ENCODE peak calls at places on chromosomes 13 and 19, in four cellular contexts. H is endodermal cell, Y is A673, T is brain microvascular endothelial cell. S is an unnamed sample. For H3K36me3, the result is how much of the 10 kb centered on the place peaks cover.

GRCh38 chr13:51590966-51591627 is 6.8 kb downstream of the WDFY2 start:
- DNase-seq in Y (peak), H (no peak), T (peak), S (peak)

GRCh38 chr19:24033962-24034342 is 53.0 kb upstream of the ZNF254 start:
- DNase-seq in Y (peak), H (no peak), T (peak), S (peak)

GRCh38 chr13:32581177-32581786 is 5.0 kb upstream of the PDS5B start:
- DNase-seq in Y (peak), T (no peak), H (no peak), S (no peak)

GRCh38 chr13:29111446-29111845 is 291.3 kb downstream of the MTUS2 start:
- DNase-seq in H (no peak), Y (no peak), T (no peak), S (no peak)

GRCh38 chr19:46197314-46198070 is 32.0 kb upstream of the IGFL1 start:
- DNase-seq in T (no peak), H (no peak), Y (no peak), S (no peak)

GRCh38 chr19:33055718-33056117 is 9.0 kb downstream of the RHPN2 start:
- DNase-seq in Y (no peak), H (peak), T (peak), S (no peak)

GRCh38 chr19:33500586-33500985 is 21.0 kb downstream of the PEPD start:
- DNase-seq in H (no peak), Y (no peak), T (no peak), S (no peak)

GRCh38 chr19:44741841-44742352 is 6.6 kb upstream of the BCL3 start:
- DNase-seq in Y (peak), H (peak), T (peak), S (peak)

GRCh38 chr13:26721251-26721939 is 39.2 kb downstream of the GPR12 start:
- DNase-seq in Y (no peak), H (no peak), T (no peak), S (no peak)

GRCh38 chr19:45130236-45130635 is 30.5 kb downstream of the NKPD1 start:
- DNase-seq in H (no peak), T (no peak), Y (no peak), S (no peak)

GRCh38 chr13:21015284-21015683 is 46.1 kb downstream of the LATS2 start:
- DNase-seq in Y (no peak), H (no peak), T (no peak), S (no peak)

GRCh38 chr13:64278493-64278892 is 2862.8 kb upstream of the PCDH20 start:
- DNase-seq in Y (peak), T (peak), H (no peak), S (peak)

GRCh38 chr13:47801555-47801954 is 199.5 kb downstream of the SUCLA2 start:
- DNase-seq in H (no peak), T (no peak), Y (no peak), S (no peak)

GRCh38 chr19:9863759-9864158 is 28.6 kb downstream of the PIN1 start:
- DNase-seq in H (no peak), T (no peak), Y (no peak), S (no peak)

GRCh38 chr19:50688766-50689165 is 30.8 kb downstream of the SHANK1 start:
- DNase-seq in Y (no peak), T (no peak), H (no peak), S (no peak)

GRCh38 chr19:44683434-44684210 is 12.3 kb downstream of the CEACAM19 start:
- DNase-seq in Y (no peak), H (no peak), T (no peak), S (no peak)

GRCh38 chr13:111337206-111337605 is 16.8 kb downstream of the TEX29 start:
- DNase-seq in T (peak), Y (no peak), H (peak), S (peak)

GRCh38 chr19:9847087-9847671 is 12.1 kb downstream of the PIN1 start:
- DNase-seq in Y (peak), T (peak), H (peak), S (peak)

GRCh38 chr13:30792257-30793000 is 57.1 kb downstream of the ALOX5AP start:
- DNase-seq in Y (no peak), T (peak), H (peak), S (peak)

GRCh38 chr13:32969516-32969941 is 46.7 kb upstream of the KL start:
- DNase-seq in Y (peak), T (peak), H (no peak), S (peak)

GRCh38 chr19:39078436-39079200 is 5.5 kb upstream of the ACP7 start:
- DNase-seq in H (no peak), T (peak), Y (no peak), S (peak)

DNA sequence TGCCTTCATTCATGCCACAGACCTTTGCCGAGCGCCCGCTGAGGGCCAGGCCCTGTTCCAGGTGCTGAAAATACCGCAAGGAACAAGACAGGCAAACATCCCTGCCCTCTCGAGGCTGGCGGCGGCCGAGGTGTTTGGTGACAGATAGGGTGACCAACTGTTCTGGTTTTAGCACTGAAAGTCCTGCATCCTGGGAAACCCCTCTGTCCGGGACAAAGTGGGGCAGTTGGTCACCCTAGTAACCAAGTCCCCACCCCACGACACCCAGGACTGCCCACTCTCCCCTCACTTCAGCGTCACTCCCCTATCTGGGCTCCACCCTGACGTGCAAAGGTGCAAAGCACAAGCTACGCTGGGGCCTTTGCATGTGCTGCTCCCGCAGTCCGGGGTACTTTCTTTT is 17.3 kb downstream of the ZBTB7A start:
- DNase-seq in T (no peak), H (no peak), Y (no peak), S (no peak)
- H3K36me3 ChIP-seq in T (under half), H (under half), Y (under half), S (under half)

DNA sequence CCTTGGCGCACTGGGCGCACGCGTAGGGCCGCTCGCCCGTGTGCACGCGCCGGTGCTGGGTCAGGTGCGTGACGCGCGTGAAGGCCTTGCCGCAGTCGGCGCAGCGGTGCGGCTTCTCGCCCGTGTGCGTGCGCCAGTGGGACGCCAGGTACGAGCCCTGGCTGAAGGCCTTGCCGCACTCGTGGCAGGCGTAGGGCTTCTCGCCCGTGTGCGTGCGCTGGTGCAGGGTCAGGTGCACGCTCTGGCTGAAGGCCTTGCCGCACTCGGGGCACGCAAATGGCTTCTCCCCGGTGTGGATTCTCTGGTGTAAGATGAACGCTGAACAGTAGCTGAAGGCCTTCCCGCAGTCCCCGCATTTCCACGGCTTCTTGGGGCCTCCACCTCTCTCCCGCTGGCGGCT is 7.0 kb downstream of the ZNF835 start:
- DNase-seq in T (no peak), H (no peak), Y (no peak), S (no peak)
- TF ChIP-seq CTCF in T (no peak), H (no peak), Y (no peak), S (no peak)

GRCh38 chr19:14116918-14117578 is 514 bp downstream of the PRKACA start:
- DNase-seq in T (no peak), Y (no peak), H (peak), S (no peak)

GRCh38 chr19:14118165-14119051 is 846 bp upstream of the PRKACA start:
- DNase-seq in Y (peak), T (peak), H (no peak), S (peak)

GRCh38 chr19:14115761-14116160 is 1.8 kb downstream of the PRKACA start:
- DNase-seq in T (no peak), H (no peak), Y (no peak), S (no peak)

GRCh38 chr19:14116525-14116917 is 1.0 kb downstream of the PRKACA start:
- DNase-seq in Y (no peak), H (no peak), T (no peak), S (no peak)

DNA sequence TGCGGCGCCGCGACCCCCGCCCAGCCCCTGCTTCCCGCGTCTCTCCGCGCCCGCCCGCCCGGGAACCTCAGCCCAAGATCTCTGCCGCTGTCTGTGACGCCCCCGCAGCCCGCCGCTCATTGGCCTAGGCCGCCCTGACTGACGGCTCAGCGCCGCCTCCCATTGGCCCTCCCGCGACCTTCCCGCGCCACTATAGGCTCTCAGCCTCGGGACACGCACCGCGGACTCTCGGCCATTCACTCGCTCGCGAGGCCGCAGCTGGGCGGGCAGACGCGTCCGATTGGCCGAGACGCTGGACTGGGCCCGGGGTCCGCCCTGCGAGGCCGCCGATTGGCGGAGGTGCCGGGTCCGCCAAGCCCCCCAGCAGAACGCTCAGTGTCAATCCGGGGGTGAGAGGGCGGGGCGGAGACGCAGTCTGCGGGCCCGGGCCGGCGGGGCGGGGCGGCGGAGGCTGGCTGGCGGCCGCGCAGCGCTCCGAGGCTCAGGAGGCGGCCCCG is at the start of gene PRKACA:
- DNase-seq in Y (peak), H (peak), T (peak), S (peak)
- H3K4me3 ChIP-seq in Y (peak), H (peak), T (peak), S (peak)

GRCh38 chr13:37011002-37011401 is 10.4 kb downstream of the EXOSC8 start:
- DNase-seq in Y (no peak), H (no peak), T (no peak), S (no peak)
- H3K36me3 ChIP-seq in Y (half or more), H (half or more), T (half or more), S (under half)

DNA sequence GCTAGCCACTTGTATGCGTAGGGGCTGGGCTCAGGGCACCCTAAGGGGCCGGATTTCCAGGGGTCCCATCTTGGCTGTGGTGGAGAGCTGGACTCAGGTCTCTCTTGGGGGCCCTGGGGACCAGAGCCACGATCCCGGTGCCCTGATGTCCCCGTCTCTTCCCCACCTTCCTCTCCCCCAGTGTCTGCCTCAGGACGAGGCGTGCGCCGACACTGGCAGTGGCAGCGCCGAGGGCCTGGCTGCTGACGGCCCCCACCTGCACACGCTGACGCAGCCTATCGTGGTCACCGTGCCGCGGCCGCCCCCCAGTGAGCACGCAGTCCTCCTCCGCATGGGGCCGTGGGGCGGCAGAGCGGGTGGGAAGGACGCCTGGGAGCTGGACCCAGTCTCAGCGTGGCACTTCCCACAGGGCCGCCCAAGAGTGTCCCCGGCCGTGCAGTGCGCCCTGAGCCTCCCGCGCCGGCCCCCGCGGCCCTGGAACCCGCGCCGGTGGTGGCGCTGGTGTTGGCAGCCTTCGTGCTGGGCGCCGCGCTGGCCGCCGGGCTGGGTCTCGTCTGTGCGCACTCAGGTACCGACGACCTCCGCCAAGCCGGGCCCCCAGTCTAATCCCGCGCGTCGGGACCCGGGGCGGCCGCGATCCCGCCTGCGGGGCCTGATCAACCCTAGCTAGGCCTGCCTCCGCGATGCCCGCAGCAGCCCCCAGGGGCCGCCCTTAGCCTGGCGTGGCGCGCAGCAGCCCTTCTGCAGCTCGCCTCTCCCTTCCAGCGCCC is 2.7 kb upstream of the SNAPC2 start:
- DNase-seq in H (peak), Y (peak), T (peak), S (no peak)
- TF ChIP-seq CTCF in H (peak), Y (peak), T (peak), S (peak)